ENCODE peak calls at places on chromosome 15, in five cellular contexts. One of them, this sample, is unnamed.

GRCh38 chr15:66255293-66255676 is 1.7 kb upstream of the MEGF11 start:
- DNase-seq in tibial nerve: no peak
- DNase-seq in K562: no peak
- DNase-seq in PC-3: no peak
- DNase-seq in GM23338: no peak
- DNase-seq in this sample: no peak

GRCh38 chr15:62534996-62535395 is 369.9 kb upstream of the C2CD4B start:
- DNase-seq in tibial nerve: no peak
- DNase-seq in K562: no peak
- DNase-seq in PC-3: no peak
- DNase-seq in GM23338: no peak
- DNase-seq in this sample: no peak

GRCh38 chr15:68445351-68445750 is 13.4 kb upstream of the ITGA11 start:
- DNase-seq in tibial nerve: no peak
- DNase-seq in K562: no peak
- DNase-seq in PC-3: no peak
- DNase-seq in GM23338: no peak
- DNase-seq in this sample: no peak

GRCh38 chr15:66595937-66596545 is 30.2 kb upstream of the LCTL start:
- DNase-seq in tibial nerve: no peak
- DNase-seq in K562: no peak
- DNase-seq in PC-3: peak; percentile 62
- DNase-seq in GM23338: no peak
- DNase-seq in this sample: no peak

GRCh38 chr15:67065531-67066005 is at the start of gene SMAD3:
- DNase-seq in tibial nerve: peak; percentile 78
- DNase-seq in K562: no peak
- DNase-seq in PC-3: peak; percentile 90
- DNase-seq in GM23338: peak; percentile 89
- DNase-seq in this sample: peak; percentile 94

GRCh38 chr15:40536501-40536900 is 28.3 kb downstream of the CCDC32 start:
- DNase-seq in tibial nerve: no peak
- DNase-seq in K562: no peak
- DNase-seq in PC-3: peak; percentile 21
- DNase-seq in GM23338: no peak
- DNase-seq in this sample: no peak

GRCh38 chr15:44832068-44832467 is 95.7 kb downstream of the TRIM69 start:
- DNase-seq in tibial nerve: no peak
- DNase-seq in K562: no peak
- DNase-seq in PC-3: no peak
- DNase-seq in GM23338: no peak
- DNase-seq in this sample: no peak

GRCh38 chr15:86611392-86612040 is 531.8 kb downstream of the AGBL1 start:
- DNase-seq in tibial nerve: no peak
- DNase-seq in K562: no peak
- DNase-seq in PC-3: peak; percentile 67
- DNase-seq in GM23338: peak; percentile 10
- DNase-seq in this sample: no peak

GRCh38 chr15:31278056-31278445 is 48.6 kb upstream of the KLF13 start:
- DNase-seq in tibial nerve: no peak
- DNase-seq in K562: no peak
- DNase-seq in PC-3: no peak
- DNase-seq in GM23338: no peak
- DNase-seq in this sample: no peak

GRCh38 chr15:66673410-66674322 is 28.4 kb upstream of the SMAD6 start:
- DNase-seq in tibial nerve: no peak
- DNase-seq in K562: peak; percentile 91
- DNase-seq in PC-3: no peak
- DNase-seq in GM23338: peak; percentile 93
- DNase-seq in this sample: no peak

GRCh38 chr15:63764124-63764827 is 69.5 kb downstream of the HERC1 start:
- DNase-seq in tibial nerve: no peak
- DNase-seq in K562: no peak
- DNase-seq in PC-3: no peak
- DNase-seq in GM23338: peak; percentile 27
- DNase-seq in this sample: no peak

GRCh38 chr15:37100109-37100873 is at the start of gene MEIS2:
- DNase-seq in tibial nerve: peak; percentile 81
- DNase-seq in K562: peak; percentile 91
- DNase-seq in PC-3: peak; percentile 85
- DNase-seq in GM23338: peak; percentile 94
- DNase-seq in this sample: peak; percentile 66

GRCh38 chr15:60905587-60905986 is 323.5 kb downstream of the RORA start:
- DNase-seq in tibial nerve: no peak
- DNase-seq in K562: no peak
- DNase-seq in PC-3: no peak
- DNase-seq in GM23338: peak; percentile 77
- DNase-seq in this sample: no peak

GRCh38 chr15:48850648-48851047 is 27.3 kb upstream of the EID1 start:
- DNase-seq in tibial nerve: no peak
- DNase-seq in K562: no peak
- DNase-seq in PC-3: no peak
- DNase-seq in GM23338: no peak
- DNase-seq in this sample: no peak

GRCh38 chr15:26102988-26103387 is 239.9 kb upstream of the ATP10A start:
- DNase-seq in tibial nerve: no peak
- DNase-seq in K562: peak; percentile 26
- DNase-seq in PC-3: peak; percentile 55
- DNase-seq in GM23338: no peak
- DNase-seq in this sample: no peak

DNA sequence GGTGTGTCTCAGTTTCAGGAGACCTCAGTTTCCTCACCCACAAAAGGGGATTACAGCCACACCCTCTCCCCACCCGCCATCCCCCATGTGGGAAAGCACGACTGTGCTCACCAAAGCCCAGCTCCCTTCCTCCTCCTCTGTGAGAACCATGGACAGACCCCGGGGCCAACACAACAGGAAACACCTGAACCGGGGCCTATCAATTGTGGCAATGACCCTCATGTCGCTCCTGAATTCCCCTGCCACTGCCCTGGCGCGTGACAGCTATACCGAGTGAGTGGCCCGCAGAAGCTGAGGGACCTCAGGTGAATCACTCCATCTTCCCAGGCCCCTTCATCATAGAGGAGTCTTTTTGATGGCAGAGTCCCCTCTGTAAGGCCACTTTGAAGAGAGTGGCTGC is 28.6 kb downstream of the PLEKHO2 start:
- DNase-seq in tibial nerve: no peak
- DNase-seq in K562: no peak
- DNase-seq in PC-3: no peak
- DNase-seq in GM23338: no peak
- DNase-seq in this sample: no peak
- TF ChIP-seq CTCF in tibial nerve: no peak
- TF ChIP-seq CTCF in K562: no peak
- TF ChIP-seq CTCF in PC-3: no peak
- TF ChIP-seq CTCF in GM23338: no peak
- TF ChIP-seq CTCF in this sample: no peak

DNA sequence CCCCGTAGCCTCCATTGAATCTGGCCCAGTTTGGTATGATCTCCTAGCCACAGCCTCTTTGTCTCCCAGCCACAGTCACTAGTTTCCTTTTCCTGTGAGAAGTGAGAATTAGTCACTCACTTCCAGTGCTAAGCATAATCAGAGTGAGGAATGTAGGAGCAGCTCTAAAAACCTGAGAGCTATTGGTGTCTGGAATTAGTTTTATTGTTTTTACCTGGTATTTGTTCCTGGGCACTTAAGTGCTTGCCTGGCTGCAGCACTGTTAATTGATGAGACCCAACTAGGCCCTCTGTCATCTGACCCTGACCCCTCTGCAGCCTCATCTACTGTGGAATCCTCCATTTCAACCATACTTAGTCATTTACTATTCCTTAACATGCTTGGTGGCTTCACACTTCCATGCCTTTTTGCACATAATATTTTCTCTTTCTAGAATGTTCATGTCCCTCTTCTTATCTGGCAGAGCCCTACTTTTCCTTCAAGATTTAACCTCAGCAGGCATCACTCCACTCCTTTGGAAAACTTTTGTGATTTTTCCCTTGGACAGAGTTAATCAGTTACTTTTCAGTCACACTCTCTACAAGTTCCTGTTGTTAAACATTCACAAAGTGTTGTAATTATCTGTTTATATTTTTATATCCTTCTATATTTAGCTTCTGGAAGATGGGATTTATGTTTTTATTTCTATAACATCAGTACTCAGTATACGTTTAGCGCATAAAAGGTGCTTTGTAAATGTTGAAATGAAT is 48.8 kb downstream of the PDE8A start:
- DNase-seq in tibial nerve: no peak
- DNase-seq in K562: no peak
- DNase-seq in PC-3: peak; percentile 19
- DNase-seq in GM23338: no peak
- DNase-seq in this sample: no peak
- H3K4me3 ChIP-seq in tibial nerve: no peak overlapping the region
- H3K4me3 ChIP-seq in K562: no peak overlapping the region
- H3K4me3 ChIP-seq in PC-3: no peak overlapping the region
- H3K4me3 ChIP-seq in GM23338: no peak overlapping the region
- H3K4me3 ChIP-seq in this sample: no peak overlapping the region

GRCh38 chr15:98671060-98672008 is 23.0 kb downstream of the IGF1R start:
- DNase-seq in tibial nerve: no peak
- DNase-seq in K562: no peak
- DNase-seq in PC-3: no peak
- DNase-seq in GM23338: peak; percentile 95
- DNase-seq in this sample: no peak
- H3K4me1 ChIP-seq in tibial nerve: peaks cover 4% of the 10 kb centered on the region
- H3K4me1 ChIP-seq in K562: no peaks in the 10 kb centered on the region
- H3K4me1 ChIP-seq in PC-3: peaks cover 11% of the 10 kb centered on the region
- H3K4me1 ChIP-seq in GM23338: peaks cover 75% of the 10 kb centered on the region
- H3K4me1 ChIP-seq in this sample: peaks cover 24% of the 10 kb centered on the region

GRCh38 chr15:98859149-98859548 is 148.4 kb downstream of the PGPEP1L start:
- DNase-seq in tibial nerve: no peak
- DNase-seq in K562: no peak
- DNase-seq in PC-3: no peak
- DNase-seq in GM23338: no peak
- DNase-seq in this sample: no peak
- TF ChIP-seq CTCF in tibial nerve: no peak
- TF ChIP-seq CTCF in K562: no peak
- TF ChIP-seq CTCF in PC-3: no peak
- TF ChIP-seq CTCF in GM23338: no peak
- TF ChIP-seq CTCF in this sample: no peak

GRCh38 chr15:51621155-51621554 is 1.4 kb downstream of the DMXL2 start:
- DNase-seq in tibial nerve: no peak
- DNase-seq in K562: no peak
- DNase-seq in PC-3: no peak
- DNase-seq in GM23338: no peak
- DNase-seq in this sample: no peak
- H3K4me3 ChIP-seq in tibial nerve: peak overlapping the region; percentile 89
- H3K4me3 ChIP-seq in K562: peak overlapping the region; percentile 72
- H3K4me3 ChIP-seq in PC-3: peak overlapping the region; percentile 86
- H3K4me3 ChIP-seq in GM23338: peak overlapping the region; percentile 93
- H3K4me3 ChIP-seq in this sample: peak overlapping the region; percentile 67

GRCh38 chr15:80931721-80932609 is 57.7 kb downstream of the MESD start:
- DNase-seq in tibial nerve: no peak
- DNase-seq in K562: no peak
- DNase-seq in PC-3: no peak
- DNase-seq in GM23338: no peak
- DNase-seq in this sample: no peak
- H3K4me1 ChIP-seq in tibial nerve: no peaks in the 10 kb centered on the region
- H3K4me1 ChIP-seq in K562: peaks cover 13% of the 10 kb centered on the region
- H3K4me1 ChIP-seq in PC-3: peaks cover 11% of the 10 kb centered on the region
- H3K4me1 ChIP-seq in GM23338: peaks cover 6% of the 10 kb centered on the region
- H3K4me1 ChIP-seq in this sample: no peaks in the 10 kb centered on the region

GRCh38 chr15:90223441-90224165 is 10.1 kb downstream of the CIB1 start:
- DNase-seq in tibial nerve: no peak
- DNase-seq in K562: no peak
- DNase-seq in PC-3: no peak
- DNase-seq in GM23338: no peak
- DNase-seq in this sample: no peak

GRCh38 chr15:90219421-90220141 is 14.2 kb downstream of the CIB1 start:
- DNase-seq in tibial nerve: no peak
- DNase-seq in K562: peak; percentile 81
- DNase-seq in PC-3: no peak
- DNase-seq in GM23338: peak; percentile 78
- DNase-seq in this sample: no peak

GRCh38 chr15:90222538-90222937 is 11.2 kb downstream of the CIB1 start:
- DNase-seq in tibial nerve: no peak
- DNase-seq in K562: no peak
- DNase-seq in PC-3: no peak
- DNase-seq in GM23338: no peak
- DNase-seq in this sample: no peak

GRCh38 chr15:90217671-90218394 is 15.9 kb downstream of the CIB1 start:
- DNase-seq in tibial nerve: no peak
- DNase-seq in K562: no peak
- DNase-seq in PC-3: no peak
- DNase-seq in GM23338: no peak
- DNase-seq in this sample: no peak

DNA sequence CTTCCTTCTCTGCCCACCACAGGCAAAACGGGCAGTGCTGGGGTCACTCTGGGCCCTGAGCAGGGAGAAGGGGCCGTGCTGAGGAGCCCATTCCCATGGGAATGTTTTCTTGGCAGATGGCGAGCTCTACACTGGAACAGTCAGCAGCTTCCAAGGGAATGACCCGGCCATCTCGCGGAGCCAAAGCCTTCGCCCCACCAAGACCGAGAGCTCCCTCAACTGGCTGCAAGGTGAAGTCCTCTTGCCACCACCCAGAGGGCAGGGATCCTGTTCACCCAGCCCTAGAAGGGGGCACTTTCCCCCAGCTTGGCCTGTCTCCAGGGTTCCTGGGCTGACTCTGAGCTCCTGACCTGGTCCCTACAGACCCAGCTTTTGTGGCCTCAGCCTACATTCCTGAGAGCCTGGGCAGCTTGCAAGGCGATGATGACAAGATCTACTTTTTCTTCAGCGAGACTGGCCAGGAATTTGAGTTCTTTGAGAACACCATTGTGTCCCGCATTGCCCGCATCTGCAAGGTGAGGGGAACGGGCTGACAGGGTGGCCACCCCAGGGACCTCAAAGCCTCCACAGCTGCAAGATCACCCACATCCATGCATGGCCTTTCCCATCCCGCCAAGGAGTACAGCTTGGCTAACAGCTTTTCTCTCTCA is 12.4 kb downstream of the CIB1 start:
- DNase-seq in tibial nerve: peak; percentile 69
- DNase-seq in K562: peak; percentile 45
- DNase-seq in PC-3: peak; percentile 74
- DNase-seq in GM23338: peak; percentile 90
- DNase-seq in this sample: peak; percentile 88
- TF ChIP-seq CTCF in tibial nerve: peak; percentile 82
- TF ChIP-seq CTCF in K562: peak; percentile 75
- TF ChIP-seq CTCF in PC-3: peak; percentile 69
- TF ChIP-seq CTCF in GM23338: peak; percentile 95
- TF ChIP-seq CTCF in this sample: peak; percentile 80

GRCh38 chr15:70474682-70475438 is 288.5 kb downstream of the UACA start:
- DNase-seq in tibial nerve: peak; percentile 64
- DNase-seq in K562: no peak
- DNase-seq in PC-3: peak; percentile 94
- DNase-seq in GM23338: no peak
- DNase-seq in this sample: peak; percentile 79
- H3K4me3 ChIP-seq in tibial nerve: peak overlapping the region; percentile 39
- H3K4me3 ChIP-seq in K562: no peak overlapping the region
- H3K4me3 ChIP-seq in PC-3: peak overlapping the region; percentile 55
- H3K4me3 ChIP-seq in GM23338: no peak overlapping the region
- H3K4me3 ChIP-seq in this sample: peak overlapping the region; percentile 48

This sample was measured in ascending aorta.